ENCODE peak calls at places on chromosomes 13 and 19, in six cellular contexts. N is stimulated activated CD8-positive, alpha-beta memory T cell treated with anti-CD3 and anti-CD28 coated beads, Interleukin-2, amount 100 ng/mL, for 1 hour; J is non-pigmented ciliary epithelial cell; K is DND-41; O is iPS DF 6.9; B is stimulated activated CD4-positive, alpha-beta T cell treated with anti-CD3 and anti-CD28 coated beads, TNF-alpha, amount 100 ng/mL, for 4 hours. E is an unnamed sample.

GRCh38 chr13:24264976-24265375 is 44.4 kb upstream of the C1QTNF9 start:
- DNase-seq in N (peak; percentile 56), J (no peak), K (peak; percentile 75), O (no peak), B (no peak), E (peak; percentile 57)

GRCh38 chr13:37657134-37657533 is 58.6 kb upstream of the POSTN start:
- DNase-seq in N (no peak), J (peak; percentile 70), K (no peak), O (no peak), B (no peak), E (no peak)

GRCh38 chr19:18204394-18205179 is 745 bp upstream of the RAB3A start:
- DNase-seq in N (no peak), J (no peak), K (no peak), O (no peak), B (no peak), E (no peak)

GRCh38 chr13:102642475-102642874 is 45.7 kb downstream of the TPP2 start:
- DNase-seq in N (no peak), J (no peak), K (no peak), O (no peak), B (no peak), E (no peak)

GRCh38 chr19:41696402-41697197 is 8.5 kb upstream of the CEACAM7 start:
- DNase-seq in N (no peak), J (no peak), K (peak; percentile 56), O (no peak), B (no peak), E (peak; percentile 26)

GRCh38 chr13:67278230-67278629 is 48.1 kb upstream of the PCDH9 start:
- DNase-seq in N (no peak), J (peak; percentile 84), K (no peak), O (no peak), B (no peak), E (no peak)

GRCh38 chr19:3252650-3253049 is 28.2 kb downstream of the CELF5 start:
- DNase-seq in N (no peak), J (no peak), K (no peak), O (no peak), B (no peak), E (no peak)

GRCh38 chr19:38669532-38669931 is 22.1 kb downstream of the ACTN4 start:
- DNase-seq in N (no peak), J (no peak), K (peak; percentile 30), O (no peak), B (no peak), E (no peak)

GRCh38 chr19:55238030-55238429 is 9.5 kb upstream of the TMEM86B start:
- DNase-seq in N (no peak), J (no peak), K (no peak), O (no peak), B (no peak), E (no peak)

GRCh38 chr19:8611391-8611883 is 922 bp upstream of the ADAMTS10 start:
- DNase-seq in N (no peak), J (no peak), K (peak; percentile 52), O (no peak), B (no peak), E (no peak)

GRCh38 chr19:57642396-57643046 is 9.6 kb downstream of the ZNF211 start:
- DNase-seq in N (no peak), J (no peak), K (no peak), O (no peak), B (no peak), E (no peak)

GRCh38 chr13:91401916-91402315 is 3.5 kb downstream of the GPC5 start:
- DNase-seq in N (no peak), J (no peak), K (no peak), O (no peak), B (no peak), E (no peak)